ENCODE peak calls at places on chromosome 15, in nine cellular contexts. One of them, this sample, is unnamed.

GRCh38 chr15:66603301-66604179 is 37.7 kb upstream of the LCTL start:
- DNase-seq in DMS153: no peak
- DNase-seq in GM04504: no peak
- DNase-seq in B cell: peak
- DNase-seq in left kidney: peak
- DNase-seq in NCI-H1930: peak
- DNase-seq in neuronal stem cell: peak
- DNase-seq in T47D: peak
- DNase-seq in activated CD4-positive, alpha-beta T cell treated with anti-CD3 and anti-CD28 coated beads for 4 hours: peak
- DNase-seq in this sample: peak

GRCh38 chr15:62932436-62932835 is 110.1 kb upstream of the TPM1 start:
- DNase-seq in activated CD4-positive, alpha-beta T cell treated with anti-CD3 and anti-CD28 coated beads for 4 hours: no peak
- DNase-seq in GM04504: peak
- DNase-seq in neuronal stem cell: no peak
- DNase-seq in left kidney: no peak
- DNase-seq in B cell: no peak
- DNase-seq in T47D: no peak
- DNase-seq in DMS153: no peak
- DNase-seq in NCI-H1930: no peak
- DNase-seq in this sample: no peak

GRCh38 chr15:73602992-73603391 is 30.2 kb downstream of the NPTN start:
- DNase-seq in left kidney: no peak
- DNase-seq in NCI-H1930: no peak
- DNase-seq in B cell: no peak
- DNase-seq in neuronal stem cell: no peak
- DNase-seq in activated CD4-positive, alpha-beta T cell treated with anti-CD3 and anti-CD28 coated beads for 4 hours: no peak
- DNase-seq in T47D: no peak
- DNase-seq in DMS153: no peak
- DNase-seq in GM04504: no peak
- DNase-seq in this sample: no peak

GRCh38 chr15:66108483-66109270 is 144.9 kb downstream of the MEGF11 start:
- DNase-seq in GM04504: no peak
- DNase-seq in activated CD4-positive, alpha-beta T cell treated with anti-CD3 and anti-CD28 coated beads for 4 hours: no peak
- DNase-seq in DMS153: no peak
- DNase-seq in B cell: no peak
- DNase-seq in neuronal stem cell: no peak
- DNase-seq in NCI-H1930: no peak
- DNase-seq in T47D: no peak
- DNase-seq in left kidney: peak
- DNase-seq in this sample: peak

GRCh38 chr15:36251450-36251849 is 328.0 kb upstream of the CDIN1 start:
- DNase-seq in T47D: no peak
- DNase-seq in DMS153: no peak
- DNase-seq in GM04504: no peak
- DNase-seq in NCI-H1930: no peak
- DNase-seq in B cell: no peak
- DNase-seq in neuronal stem cell: no peak
- DNase-seq in left kidney: no peak
- DNase-seq in activated CD4-positive, alpha-beta T cell treated with anti-CD3 and anti-CD28 coated beads for 4 hours: no peak
- DNase-seq in this sample: peak

GRCh38 chr15:25801586-25802284 is 61.4 kb downstream of the ATP10A start:
- DNase-seq in neuronal stem cell: no peak
- DNase-seq in T47D: no peak
- DNase-seq in DMS153: no peak
- DNase-seq in left kidney: no peak
- DNase-seq in NCI-H1930: no peak
- DNase-seq in activated CD4-positive, alpha-beta T cell treated with anti-CD3 and anti-CD28 coated beads for 4 hours: no peak
- DNase-seq in GM04504: no peak
- DNase-seq in B cell: no peak
- DNase-seq in this sample: no peak

GRCh38 chr15:58227706-58228543 is 89.7 kb downstream of the AQP9 start:
- DNase-seq in B cell: peak
- DNase-seq in NCI-H1930: peak
- DNase-seq in DMS153: peak
- DNase-seq in T47D: peak
- DNase-seq in neuronal stem cell: peak
- DNase-seq in activated CD4-positive, alpha-beta T cell treated with anti-CD3 and anti-CD28 coated beads for 4 hours: peak
- DNase-seq in GM04504: no peak
- DNase-seq in left kidney: peak
- DNase-seq in this sample: peak

GRCh38 chr15:78620021-78620838 is 566 bp downstream of the CHRNA3 start:
- DNase-seq in neuronal stem cell: peak
- DNase-seq in DMS153: no peak
- DNase-seq in activated CD4-positive, alpha-beta T cell treated with anti-CD3 and anti-CD28 coated beads for 4 hours: no peak
- DNase-seq in left kidney: peak
- DNase-seq in B cell: no peak
- DNase-seq in T47D: no peak
- DNase-seq in NCI-H1930: peak
- DNase-seq in GM04504: no peak
- DNase-seq in this sample: peak

GRCh38 chr15:58738051-58738707 is 11.3 kb downstream of the ADAM10 start:
- DNase-seq in B cell: no peak
- DNase-seq in GM04504: no peak
- DNase-seq in neuronal stem cell: no peak
- DNase-seq in NCI-H1930: no peak
- DNase-seq in left kidney: no peak
- DNase-seq in activated CD4-positive, alpha-beta T cell treated with anti-CD3 and anti-CD28 coated beads for 4 hours: no peak
- DNase-seq in T47D: no peak
- DNase-seq in DMS153: no peak
- DNase-seq in this sample: no peak

GRCh38 chr15:73956276-73957086 is 30.2 kb downstream of the LOXL1 start:
- DNase-seq in NCI-H1930: no peak
- DNase-seq in DMS153: no peak
- DNase-seq in B cell: no peak
- DNase-seq in GM04504: peak
- DNase-seq in left kidney: no peak
- DNase-seq in activated CD4-positive, alpha-beta T cell treated with anti-CD3 and anti-CD28 coated beads for 4 hours: no peak
- DNase-seq in T47D: no peak
- DNase-seq in neuronal stem cell: no peak
- DNase-seq in this sample: no peak

GRCh38 chr15:40939909-40940801 is 11.0 kb downstream of the DLL4 start:
- DNase-seq in activated CD4-positive, alpha-beta T cell treated with anti-CD3 and anti-CD28 coated beads for 4 hours: no peak
- DNase-seq in NCI-H1930: no peak
- DNase-seq in GM04504: no peak
- DNase-seq in T47D: no peak
- DNase-seq in DMS153: peak
- DNase-seq in left kidney: no peak
- DNase-seq in neuronal stem cell: no peak
- DNase-seq in B cell: peak
- DNase-seq in this sample: no peak

GRCh38 chr15:72124218-72124617 is 6.0 kb downstream of the SENP8 start:
- DNase-seq in GM04504: no peak
- DNase-seq in left kidney: no peak
- DNase-seq in neuronal stem cell: no peak
- DNase-seq in T47D: no peak
- DNase-seq in activated CD4-positive, alpha-beta T cell treated with anti-CD3 and anti-CD28 coated beads for 4 hours: no peak
- DNase-seq in B cell: no peak
- DNase-seq in DMS153: no peak
- DNase-seq in NCI-H1930: no peak
- DNase-seq in this sample: no peak

GRCh38 chr15:40936709-40937666 is 7.8 kb downstream of the DLL4 start:
- DNase-seq in T47D: peak
- DNase-seq in activated CD4-positive, alpha-beta T cell treated with anti-CD3 and anti-CD28 coated beads for 4 hours: no peak
- DNase-seq in NCI-H1930: no peak
- DNase-seq in left kidney: no peak
- DNase-seq in GM04504: no peak
- DNase-seq in B cell: no peak
- DNase-seq in DMS153: peak
- DNase-seq in neuronal stem cell: no peak
- DNase-seq in this sample: no peak

GRCh38 chr15:82060817-82061216 is 15.0 kb upstream of the MEX3B start:
- DNase-seq in T47D: no peak
- DNase-seq in B cell: no peak
- DNase-seq in DMS153: no peak
- DNase-seq in GM04504: no peak
- DNase-seq in activated CD4-positive, alpha-beta T cell treated with anti-CD3 and anti-CD28 coated beads for 4 hours: no peak
- DNase-seq in left kidney: no peak
- DNase-seq in neuronal stem cell: no peak
- DNase-seq in NCI-H1930: no peak
- DNase-seq in this sample: no peak

GRCh38 chr15:77846360-77846759 is 213.6 kb upstream of the LINGO1 start:
- DNase-seq in DMS153: no peak
- DNase-seq in B cell: no peak
- DNase-seq in GM04504: no peak
- DNase-seq in activated CD4-positive, alpha-beta T cell treated with anti-CD3 and anti-CD28 coated beads for 4 hours: no peak
- DNase-seq in NCI-H1930: no peak
- DNase-seq in T47D: no peak
- DNase-seq in neuronal stem cell: no peak
- DNase-seq in left kidney: no peak
- DNase-seq in this sample: no peak

GRCh38 chr15:92083190-92083589 is 229.7 kb downstream of the SLCO3A1 start:
- DNase-seq in left kidney: no peak
- DNase-seq in B cell: no peak
- DNase-seq in GM04504: no peak
- DNase-seq in DMS153: no peak
- DNase-seq in activated CD4-positive, alpha-beta T cell treated with anti-CD3 and anti-CD28 coated beads for 4 hours: no peak
- DNase-seq in neuronal stem cell: no peak
- DNase-seq in T47D: no peak
- DNase-seq in NCI-H1930: no peak
- DNase-seq in this sample: no peak

GRCh38 chr15:39495871-39496459 is 84.9 kb upstream of the THBS1 start:
- DNase-seq in T47D: no peak
- DNase-seq in left kidney: no peak
- DNase-seq in B cell: no peak
- DNase-seq in neuronal stem cell: no peak
- DNase-seq in NCI-H1930: no peak
- DNase-seq in activated CD4-positive, alpha-beta T cell treated with anti-CD3 and anti-CD28 coated beads for 4 hours: no peak
- DNase-seq in DMS153: no peak
- DNase-seq in GM04504: no peak
- DNase-seq in this sample: peak

GRCh38 chr15:83207622-83208356 is at the start of gene HDGFL3:
- DNase-seq in GM04504: no peak
- DNase-seq in activated CD4-positive, alpha-beta T cell treated with anti-CD3 and anti-CD28 coated beads for 4 hours: peak
- DNase-seq in DMS153: no peak
- DNase-seq in neuronal stem cell: peak
- DNase-seq in NCI-H1930: peak
- DNase-seq in left kidney: peak
- DNase-seq in B cell: peak
- DNase-seq in T47D: peak
- DNase-seq in this sample: peak

GRCh38 chr15:70095387-70096214 is 2.1 kb downstream of the TLE3 start:
- DNase-seq in activated CD4-positive, alpha-beta T cell treated with anti-CD3 and anti-CD28 coated beads for 4 hours: peak
- DNase-seq in NCI-H1930: no peak
- DNase-seq in DMS153: no peak
- DNase-seq in B cell: peak
- DNase-seq in GM04504: no peak
- DNase-seq in T47D: peak
- DNase-seq in left kidney: peak
- DNase-seq in neuronal stem cell: no peak
- DNase-seq in this sample: peak

GRCh38 chr15:73367624-73368300 is 996 bp downstream of the HCN4 start:
- DNase-seq in activated CD4-positive, alpha-beta T cell treated with anti-CD3 and anti-CD28 coated beads for 4 hours: no peak
- DNase-seq in B cell: no peak
- DNase-seq in neuronal stem cell: no peak
- DNase-seq in GM04504: no peak
- DNase-seq in DMS153: no peak
- DNase-seq in left kidney: peak
- DNase-seq in T47D: no peak
- DNase-seq in NCI-H1930: no peak
- DNase-seq in this sample: no peak

GRCh38 chr15:41493205-41493901 is at the start of gene ITPKA:
- DNase-seq in T47D: peak
- DNase-seq in DMS153: no peak
- DNase-seq in NCI-H1930: peak
- DNase-seq in left kidney: peak
- DNase-seq in activated CD4-positive, alpha-beta T cell treated with anti-CD3 and anti-CD28 coated beads for 4 hours: peak
- DNase-seq in B cell: peak
- DNase-seq in neuronal stem cell: peak
- DNase-seq in GM04504: peak
- DNase-seq in this sample: peak

GRCh38 chr15:36807134-36807764 is 227.8 kb downstream of the CDIN1 start:
- DNase-seq in T47D: no peak
- DNase-seq in activated CD4-positive, alpha-beta T cell treated with anti-CD3 and anti-CD28 coated beads for 4 hours: no peak
- DNase-seq in DMS153: no peak
- DNase-seq in left kidney: peak
- DNase-seq in GM04504: no peak
- DNase-seq in B cell: no peak
- DNase-seq in neuronal stem cell: no peak
- DNase-seq in NCI-H1930: no peak
- DNase-seq in this sample: no peak

GRCh38 chr15:92074646-92075045 is 221.1 kb downstream of the SLCO3A1 start:
- DNase-seq in left kidney: peak
- DNase-seq in GM04504: no peak
- DNase-seq in neuronal stem cell: no peak
- DNase-seq in NCI-H1930: no peak
- DNase-seq in activated CD4-positive, alpha-beta T cell treated with anti-CD3 and anti-CD28 coated beads for 4 hours: no peak
- DNase-seq in DMS153: no peak
- DNase-seq in T47D: no peak
- DNase-seq in B cell: no peak
- DNase-seq in this sample: peak

GRCh38 chr15:30985081-30985531 is 6.3 kb downstream of the MTMR10 start:
- DNase-seq in NCI-H1930: no peak
- DNase-seq in T47D: no peak
- DNase-seq in GM04504: no peak
- DNase-seq in DMS153: no peak
- DNase-seq in activated CD4-positive, alpha-beta T cell treated with anti-CD3 and anti-CD28 coated beads for 4 hours: no peak
- DNase-seq in neuronal stem cell: no peak
- DNase-seq in B cell: no peak
- DNase-seq in left kidney: peak
- DNase-seq in this sample: no peak

GRCh38 chr15:84702961-84703482 is 12.9 kb downstream of the SEC11A start:
- DNase-seq in neuronal stem cell: no peak
- DNase-seq in left kidney: peak
- DNase-seq in GM04504: no peak
- DNase-seq in T47D: no peak
- DNase-seq in DMS153: no peak
- DNase-seq in NCI-H1930: no peak
- DNase-seq in B cell: no peak
- DNase-seq in activated CD4-positive, alpha-beta T cell treated with anti-CD3 and anti-CD28 coated beads for 4 hours: no peak
- DNase-seq in this sample: no peak

GRCh38 chr15:70014860-70015490 is 82.7 kb downstream of the TLE3 start:
- DNase-seq in left kidney: peak
- DNase-seq in T47D: peak
- DNase-seq in neuronal stem cell: no peak
- DNase-seq in GM04504: no peak
- DNase-seq in activated CD4-positive, alpha-beta T cell treated with anti-CD3 and anti-CD28 coated beads for 4 hours: no peak
- DNase-seq in B cell: peak
- DNase-seq in NCI-H1930: no peak
- DNase-seq in DMS153: peak
- DNase-seq in this sample: no peak

GRCh38 chr15:33243393-33243792 is 48.9 kb upstream of the FMN1 start:
- DNase-seq in activated CD4-positive, alpha-beta T cell treated with anti-CD3 and anti-CD28 coated beads for 4 hours: no peak
- DNase-seq in GM04504: no peak
- DNase-seq in T47D: no peak
- DNase-seq in DMS153: no peak
- DNase-seq in neuronal stem cell: no peak
- DNase-seq in left kidney: no peak
- DNase-seq in NCI-H1930: no peak
- DNase-seq in B cell: no peak
- DNase-seq in this sample: no peak

GRCh38 chr15:73716417-73716816 is 32.2 kb downstream of the CD276 start:
- DNase-seq in NCI-H1930: no peak
- DNase-seq in T47D: peak
- DNase-seq in B cell: no peak
- DNase-seq in neuronal stem cell: no peak
- DNase-seq in activated CD4-positive, alpha-beta T cell treated with anti-CD3 and anti-CD28 coated beads for 4 hours: no peak
- DNase-seq in GM04504: no peak
- DNase-seq in left kidney: no peak
- DNase-seq in DMS153: peak
- DNase-seq in this sample: no peak

GRCh38 chr15:85489773-85490493 is 109.5 kb downstream of the AKAP13 start:
- DNase-seq in DMS153: no peak
- DNase-seq in GM04504: no peak
- DNase-seq in left kidney: no peak
- DNase-seq in T47D: no peak
- DNase-seq in activated CD4-positive, alpha-beta T cell treated with anti-CD3 and anti-CD28 coated beads for 4 hours: no peak
- DNase-seq in B cell: no peak
- DNase-seq in neuronal stem cell: no peak
- DNase-seq in NCI-H1930: no peak
- DNase-seq in this sample: no peak

GRCh38 chr15:94503293-94503692 is 271.9 kb downstream of the MCTP2 start:
- DNase-seq in left kidney: no peak
- DNase-seq in neuronal stem cell: no peak
- DNase-seq in T47D: peak
- DNase-seq in activated CD4-positive, alpha-beta T cell treated with anti-CD3 and anti-CD28 coated beads for 4 hours: no peak
- DNase-seq in DMS153: no peak
- DNase-seq in NCI-H1930: no peak
- DNase-seq in GM04504: no peak
- DNase-seq in B cell: no peak
- DNase-seq in this sample: no peak

GRCh38 chr15:76274821-76275220 is 36.4 kb downstream of the ETFA start:
- DNase-seq in left kidney: no peak
- DNase-seq in T47D: no peak
- DNase-seq in NCI-H1930: no peak
- DNase-seq in GM04504: no peak
- DNase-seq in activated CD4-positive, alpha-beta T cell treated with anti-CD3 and anti-CD28 coated beads for 4 hours: no peak
- DNase-seq in DMS153: no peak
- DNase-seq in B cell: no peak
- DNase-seq in neuronal stem cell: no peak
- DNase-seq in this sample: no peak

This sample was measured in cardiac muscle cell.